ENCODE peak calls at places on chromosome 11, in six cellular contexts. C, N, Q, X, V and Z are unnamed samples.

GRCh38 chr11:78646564-78647185 is 72.0 kb upstream of the NARS2 start:
- DNase-seq in N (peak; percentile 21), X (peak; percentile 72), Q (peak; percentile 47), C (peak; percentile 54), V (peak; percentile 77), Z (no peak)

GRCh38 chr11:11620251-11620965 is 1.4 kb downstream of the GALNT18 start:
- DNase-seq in V (peak; percentile 73), N (peak; percentile 51), Q (peak; percentile 48), X (peak; percentile 57), C (peak; percentile 68), Z (peak; percentile 36)

GRCh38 chr11:88402784-88403183 is 65.2 kb upstream of the CTSC start:
- DNase-seq in X (no peak), V (no peak), N (no peak), C (no peak), Q (peak; percentile 65), Z (no peak)

GRCh38 chr11:86670179-86670578 is 2.2 kb downstream of the ME3 start:
- DNase-seq in C (no peak), Q (peak; percentile 81), X (no peak), V (no peak), N (no peak), Z (no peak)

GRCh38 chr11:9748361-9748970 is 84.6 kb downstream of the SWAP70 start:
- DNase-seq in V (peak; percentile 78), C (peak; percentile 89), Q (peak; percentile 83), X (peak; percentile 57), N (no peak), Z (no peak)

GRCh38 chr11:17019231-17019630 is 5.0 kb upstream of the PLEKHA7 start:
- DNase-seq in C (no peak), Q (no peak), X (no peak), V (no peak), N (no peak), Z (no peak)

GRCh38 chr11:117232022-117232878 is at the start of the genes PCSK7 and RNF214:
- DNase-seq in C (peak; percentile 77), Q (peak; percentile 76), N (peak; percentile 83), X (peak; percentile 80), V (peak; percentile 81), Z (peak; percentile 75)

GRCh38 chr11:6855971-6856542 is 6.8 kb upstream of the OR10A2 start:
- DNase-seq in C (no peak), Q (no peak), X (peak; percentile 31), V (no peak), N (no peak), Z (no peak)

GRCh38 chr11:119664063-119664572 is 64.9 kb downstream of the NECTIN1 start:
- DNase-seq in V (no peak), X (peak; percentile 87), N (no peak), C (no peak), Q (no peak), Z (no peak)

GRCh38 chr11:12249590-12250260 is 127.6 kb upstream of the PARVA start:
- DNase-seq in C (no peak), N (no peak), Q (no peak), X (peak; percentile 97), V (peak; percentile 47), Z (peak; percentile 38)

GRCh38 chr11:105361651-105362050 is 222.1 kb upstream of the CARD18 start:
- DNase-seq in Q (no peak), N (no peak), V (no peak), C (no peak), X (no peak), Z (no peak)

GRCh38 chr11:65418431-65418680 is 4.2 kb upstream of the NEAT1 start:
- DNase-seq in X (no peak), N (no peak), Q (peak; percentile 86), V (no peak), C (no peak), Z (no peak)

GRCh38 chr11:68358416-68358815 is 46.0 kb downstream of the LRP5 start:
- DNase-seq in V (no peak), X (no peak), N (no peak), Q (no peak), C (no peak), Z (no peak)

GRCh38 chr11:120061761-120062560 is 76.0 kb downstream of the TRIM29 start:
- DNase-seq in V (peak; percentile 55), X (no peak), N (no peak), Q (no peak), C (no peak), Z (no peak)

GRCh38 chr11:83681045-83681781 is 395.0 kb upstream of the CCDC90B start:
- DNase-seq in C (no peak), N (no peak), X (no peak), Q (no peak), V (no peak), Z (no peak)

GRCh38 chr11:115990004-115990447 is 485.8 kb upstream of the CADM1 start:
- DNase-seq in Q (no peak), V (peak; percentile 63), N (no peak), X (no peak), C (no peak), Z (no peak)

GRCh38 chr11:8760896-8761295 is 78.3 kb downstream of the RPL27A start:
- DNase-seq in Q (peak; percentile 88), X (no peak), C (no peak), V (no peak), N (no peak), Z (no peak)

GRCh38 chr11:55967914-55968313 is 1.8 kb downstream of the OR10AG1 start:
- DNase-seq in C (no peak), V (no peak), N (no peak), Q (no peak), X (no peak), Z (no peak)

GRCh38 chr11:129230006-129230405 is 37.9 kb upstream of the ARHGAP32 start:
- DNase-seq in C (no peak), N (no peak), Q (peak; percentile 14), V (no peak), X (no peak), Z (no peak)

GRCh38 chr11:35786918-35787557 is 124.5 kb downstream of the TRIM44 start:
- DNase-seq in C (no peak), X (no peak), Q (peak; percentile 62), N (no peak), V (no peak), Z (no peak)

GRCh38 chr11:47485112-47485511 is 36.2 kb upstream of the RAPSN start:
- DNase-seq in N (no peak), X (no peak), Q (no peak), V (no peak), C (no peak), Z (no peak)

DNA sequence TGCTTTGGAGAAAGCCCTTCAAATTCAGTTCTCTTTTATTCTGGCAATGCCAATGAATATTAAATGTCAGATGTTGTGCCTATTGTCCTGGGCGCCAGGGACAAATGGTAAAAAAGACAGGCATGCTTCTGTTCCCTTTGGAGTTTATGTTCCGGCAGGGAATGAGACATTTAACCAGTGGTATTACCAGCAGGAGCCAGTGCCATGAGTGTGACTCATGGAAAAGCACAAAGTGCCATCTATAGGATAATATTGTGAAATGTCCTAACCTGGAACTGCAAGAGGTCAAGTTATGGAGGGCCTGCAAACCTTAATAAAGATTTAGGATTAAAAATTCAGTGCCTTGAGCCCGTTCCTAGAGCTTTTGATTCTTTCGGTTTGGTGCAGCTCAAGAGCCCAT is 39.5 kb downstream of the REXO2 start:
- DNase-seq in Q (peak; percentile 66), N (no peak), C (no peak), X (no peak), V (no peak), Z (no peak)
- H3K27ac ChIP-seq in Q (no peak overlapping the region), N (no peak overlapping the region), C (no peak overlapping the region), X (no peak overlapping the region), V (no peak overlapping the region), Z (no peak overlapping the region)

GRCh38 chr11:44729065-44729464 is 2.3 kb downstream of the TSPAN18 start:
- DNase-seq in V (no peak), Q (no peak), N (no peak), C (no peak), X (no peak), Z (no peak)
- H3K27ac ChIP-seq in V (no peak overlapping the region), Q (no peak overlapping the region), N (no peak overlapping the region), C (no peak overlapping the region), X (no peak overlapping the region), Z (peak overlapping the region; percentile 38)

DNA sequence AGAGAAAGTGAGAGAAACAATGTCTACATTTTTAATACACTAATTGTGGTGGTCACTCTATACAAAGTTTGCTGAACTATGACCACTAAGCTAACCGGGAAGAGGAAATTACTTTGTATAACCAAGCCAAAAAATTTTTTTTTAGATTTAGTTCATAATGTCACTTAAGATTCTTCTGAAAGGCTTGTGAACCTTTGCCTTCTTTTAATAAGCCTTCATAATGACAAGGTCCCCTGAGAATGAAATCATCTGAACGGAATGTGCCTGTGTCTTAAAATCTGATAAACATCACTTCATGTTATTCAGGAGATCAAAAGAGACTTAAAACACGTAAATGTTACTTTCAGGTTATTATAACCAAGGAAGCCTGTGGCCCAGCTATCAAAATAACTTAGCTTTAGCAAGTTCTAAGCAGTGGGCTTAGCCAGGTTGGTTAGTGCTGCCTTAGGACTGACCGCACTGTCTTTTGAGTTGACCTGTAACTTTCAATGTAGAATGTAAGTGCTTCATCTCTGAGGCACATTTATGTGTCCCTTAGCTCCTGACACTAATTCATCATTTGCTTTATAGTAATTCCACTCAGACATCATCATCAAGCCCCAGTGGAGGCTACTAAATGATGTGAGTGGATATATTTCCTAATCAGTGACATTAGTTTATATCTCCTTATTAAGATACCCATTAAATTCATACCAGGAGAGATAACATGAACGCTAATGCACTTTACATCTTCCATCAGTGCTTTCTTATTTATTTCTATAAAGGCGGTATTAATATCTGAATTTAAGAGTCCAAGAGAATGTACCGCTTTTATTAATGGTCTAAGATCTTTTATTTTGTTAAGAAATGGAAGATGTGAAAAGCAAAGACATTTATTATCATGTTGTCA is 122.5 kb downstream of the WNT11 start:
- DNase-seq in X (no peak), V (no peak), Q (no peak), C (no peak), N (no peak), Z (no peak)
- H3K27ac ChIP-seq in X (no peak overlapping the region), V (no peak overlapping the region), Q (no peak overlapping the region), C (no peak overlapping the region), N (peak overlapping the region; percentile 62), Z (no peak overlapping the region)

GRCh38 chr11:59770324-59770723 is 15.1 kb downstream of the STX3 start:
- DNase-seq in N (no peak), V (no peak), Q (no peak), C (no peak), X (no peak), Z (no peak)

GRCh38 chr11:59770869-59771268 is 15.7 kb downstream of the STX3 start:
- DNase-seq in C (no peak), V (no peak), X (no peak), Q (no peak), N (no peak), Z (no peak)

GRCh38 chr11:59767212-59767611 is 12.0 kb downstream of the STX3 start:
- DNase-seq in V (no peak), N (no peak), Q (no peak), X (no peak), C (no peak), Z (no peak)

GRCh38 chr11:59769828-59770227 is 14.7 kb downstream of the STX3 start:
- DNase-seq in V (no peak), X (no peak), Q (no peak), N (no peak), C (no peak), Z (no peak)

DNA sequence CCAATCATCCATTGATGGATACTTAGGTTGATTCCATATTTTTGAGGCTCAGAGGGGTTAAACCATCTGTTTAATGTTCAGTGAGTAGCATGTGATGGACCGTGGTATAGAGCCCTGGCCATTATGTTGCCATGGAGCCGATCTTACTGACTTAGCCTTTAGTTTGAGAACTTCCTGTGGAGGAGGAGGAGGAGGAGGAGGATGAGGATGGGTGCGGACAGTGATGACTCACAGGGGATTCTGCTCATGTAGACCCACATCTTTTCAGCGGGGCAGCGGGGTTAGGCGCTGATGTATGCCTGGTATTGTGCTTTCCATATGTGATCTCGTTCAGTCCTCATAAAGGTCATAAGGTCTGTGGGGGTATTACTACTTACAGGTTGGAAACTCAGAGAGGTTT is 13.9 kb downstream of the STX3 start:
- DNase-seq in Q (no peak), V (no peak), N (no peak), X (no peak), C (no peak), Z (no peak)
- H3K27ac ChIP-seq in Q (no peak overlapping the region), V (no peak overlapping the region), N (no peak overlapping the region), X (no peak overlapping the region), C (no peak overlapping the region), Z (no peak overlapping the region)